ENCODE peak calls at places on chromosomes 1 and 21, in five cellular contexts. J is activated T-helper 2 cell treated with anti-CD3 and anti-CD28 coated beads, Interferon-gamma antibody, Interleukin-2, Interleukin-4, amounts not matched to agents 10 μg/mL and 5 μg/mL and 100 μg/mL, durations not matched to agents 14 hours and 24 hours and 36 hours; N is nephron progenitor cell; Y is activated effector memory CD4-positive, alpha-beta T cell treated with Interleukin-2 at 50 U/mL for 16 hours; Z is fibroblast of the aortic adventitia. X is an unnamed sample.

GRCh38 chr1:48644950-48645605 is 131.6 kb downstream of the BEND5 start:
- DNase-seq in J (no peak), N (no peak), Y (no peak), Z (no peak), X (no peak)

GRCh38 chr1:44759077-44759476 is 16.3 kb upstream of the RPS8 start:
- DNase-seq in J (no peak), N (no peak), Y (no peak), Z (no peak), X (no peak)

GRCh38 chr1:181064030-181064594 is 24.4 kb upstream of the IER5 start:
- DNase-seq in J (no peak), N (no peak), Y (no peak), Z (no peak), X (no peak)

GRCh38 chr1:224635356-224635755 is 19.2 kb downstream of the CNIH3 start:
- DNase-seq in J (no peak), N (no peak), Y (no peak), Z (peak; percentile 80), X (peak; percentile 47)

GRCh38 chr1:183870351-183871077 is 65.6 kb downstream of the RGL1 start:
- DNase-seq in J (no peak), N (no peak), Y (no peak), Z (peak; percentile 66), X (peak; percentile 51)

GRCh38 chr1:109586055-109586454 is 33.4 kb downstream of the GNAT2 start:
- DNase-seq in J (no peak), N (no peak), Y (no peak), Z (no peak), X (no peak)

GRCh38 chr21:25422610-25423608 is 184.4 kb downstream of the MRPL39 start:
- DNase-seq in J (no peak), N (no peak), Y (no peak), Z (no peak), X (no peak)

GRCh38 chr1:118636004-118636403 is 352.1 kb downstream of the TBX15 start:
- DNase-seq in J (no peak), N (no peak), Y (no peak), Z (no peak), X (no peak)

GRCh38 chr1:58780586-58781452 is 3.0 kb downstream of the JUN start:
- DNase-seq in J (no peak), N (no peak), Y (no peak), Z (peak; percentile 34), X (peak; percentile 36)

GRCh38 chr21:39125752-39126485 is 57.3 kb downstream of the PSMG1 start:
- DNase-seq in J (no peak), N (peak; percentile 39), Y (no peak), Z (peak; percentile 82), X (peak; percentile 64)

GRCh38 chr1:172600615-172601014 is 58.3 kb upstream of the FASLG start:
- DNase-seq in J (no peak), N (no peak), Y (no peak), Z (no peak), X (no peak)

GRCh38 chr21:37146320-37147225 is 73.5 kb downstream of the TTC3 start:
- DNase-seq in J (no peak), N (no peak), Y (no peak), Z (peak; percentile 20), X (no peak)

GRCh38 chr21:41119901-41120300 is 48.1 kb upstream of the BACE2 start:
- DNase-seq in J (no peak), N (no peak), Y (no peak), Z (no peak), X (no peak)

GRCh38 chr1:54950361-54951163 is 29.9 kb upstream of the TMEM61 start:
- DNase-seq in J (peak; percentile 48), N (peak; percentile 81), Y (peak; percentile 29), Z (peak; percentile 93), X (peak; percentile 96)

GRCh38 chr1:235758931-235759330 is 107.8 kb downstream of the LYST start:
- DNase-seq in J (no peak), N (no peak), Y (no peak), Z (no peak), X (no peak)

GRCh38 chr1:62849031-62849430 is 65.1 kb downstream of the ATG4C start:
- DNase-seq in J (no peak), N (no peak), Y (no peak), Z (no peak), X (no peak)

GRCh38 chr1:54861070-54861761 is 25.8 kb downstream of the DHCR24 start:
- DNase-seq in J (no peak), N (no peak), Y (no peak), Z (peak; percentile 53), X (no peak)

GRCh38 chr1:21586926-21587601 is 77.8 kb downstream of the ALPL start:
- DNase-seq in J (no peak), N (peak; percentile 55), Y (no peak), Z (peak; percentile 78), X (peak; percentile 61)

GRCh38 chr1:206854401-206855129 is 10.9 kb upstream of the IL20 start:
- DNase-seq in J (no peak), N (no peak), Y (no peak), Z (peak; percentile 10), X (no peak)

GRCh38 chr1:71785470-71785869 is 496.9 kb downstream of the NEGR1 start:
- DNase-seq in J (no peak), N (no peak), Y (no peak), Z (peak; percentile 29), X (no peak)

GRCh38 chr1:55833452-55834160 is 618.4 kb upstream of the USP24 start:
- DNase-seq in J (no peak), N (no peak), Y (no peak), Z (peak; percentile 94), X (peak; percentile 85)

GRCh38 chr1:37890378-37891014 is 31.1 kb upstream of the MTF1 start:
- DNase-seq in J (no peak), N (no peak), Y (no peak), Z (peak; percentile 45), X (peak; percentile 7)

GRCh38 chr1:223726380-223727001 is 14.2 kb downstream of the CAPN2 start:
- DNase-seq in J (peak; percentile 79), N (no peak), Y (peak; percentile 79), Z (peak; percentile 98), X (peak; percentile 81)

GRCh38 chr21:33022828-33023573 is 2.7 kb upstream of the OLIG2 start:
- DNase-seq in J (no peak), N (no peak), Y (no peak), Z (no peak), X (no peak)